ENCODE peak calls at places on chromosomes 4 and X, in seven cellular contexts. E is pancreas, Z is upper lobe of right lung, Q is fibroblast of lung, A is Peyer's patch, N is tibial artery, W is lung. I is an unnamed sample. For H3K36me3, the result is how much of the 10 kb centered on the place peaks cover.

GRCh38 chrX:24498181-24498580 is 33.1 kb downstream of the PDK3 start:
- DNase-seq in E (no peak), Z (no peak), Q (peak), A (no peak), N (peak), W (no peak), I (no peak)

GRCh38 chr4:17091104-17091503 is 192.7 kb upstream of the LDB2 start:
- DNase-seq in E (no peak), Z (no peak), Q (no peak), A (no peak), N (no peak), W (no peak), I (no peak)

GRCh38 chrX:22314211-22314610 is 41.5 kb downstream of the CBLL2 start:
- DNase-seq in E (no peak), Z (no peak), Q (peak), A (no peak), N (no peak), W (no peak), I (no peak)

GRCh38 chr4:185270885-185271284 is 61.5 kb downstream of the SNX25 start:
- DNase-seq in E (no peak), Z (no peak), Q (no peak), A (no peak), N (no peak), W (no peak), I (no peak)

GRCh38 chrX:102067966-102068723 is 57.3 kb upstream of the TCEAL2 start:
- DNase-seq in E (no peak), Z (no peak), Q (peak), A (no peak), N (no peak), W (no peak), I (no peak)

GRCh38 chrX:154125356-154126040 is 18.5 kb upstream of the OPN1LW start:
- DNase-seq in E (no peak), Z (no peak), Q (no peak), A (no peak), N (no peak), W (no peak), I (peak)

GRCh38 chrX:2954541-2954940 is 25.4 kb upstream of the ARSD start:
- DNase-seq in E (no peak), Z (no peak), Q (no peak), A (no peak), N (no peak), W (no peak), I (no peak)

GRCh38 chr4:38857354-38858096 is 908 bp upstream of the TLR6 start:
- DNase-seq in E (no peak), Z (no peak), Q (peak), A (peak), N (peak), W (peak), I (peak)

GRCh38 chrX:69027181-69028005 is 137.9 kb downstream of the PJA1 start:
- DNase-seq in E (no peak), Z (no peak), Q (peak), A (no peak), N (no peak), W (peak), I (no peak)

GRCh38 chr4:114600066-114600552 is 1.5 kb downstream of the UGT8 start:
- DNase-seq in E (no peak), Z (no peak), Q (no peak), A (no peak), N (no peak), W (no peak), I (no peak)

GRCh38 chrX:30733852-30734660 is 80.8 kb downstream of the GK start:
- DNase-seq in E (no peak), Z (no peak), Q (no peak), A (no peak), N (no peak), W (no peak), I (no peak)

GRCh38 chr4:142379277-142380051 is 466.6 kb downstream of the INPP4B start:
- DNase-seq in E (no peak), Z (no peak), Q (peak), A (no peak), N (no peak), W (no peak), I (no peak)

GRCh38 chrX:122567911-122568310 is 616.2 kb upstream of the GRIA3 start:
- DNase-seq in E (no peak), Z (no peak), Q (peak), A (no peak), N (no peak), W (no peak), I (no peak)

GRCh38 chr4:173332963-173333657 is 1.0 kb downstream of the HMGB2 start:
- DNase-seq in E (no peak), Z (no peak), Q (peak), A (no peak), N (no peak), W (no peak), I (no peak)

GRCh38 chrX:152904151-152905080 is 6.5 kb downstream of the ZNF185 start:
- DNase-seq in E (peak), Z (peak), Q (peak), A (peak), N (no peak), W (no peak), I (no peak)

GRCh38 chr4:26424143-26424542 is 66.1 kb downstream of the CCKAR start:
- DNase-seq in E (no peak), Z (no peak), Q (peak), A (no peak), N (no peak), W (no peak), I (no peak)

GRCh38 chrX:79270401-79270800 is 96.7 kb downstream of the ITM2A start:
- DNase-seq in E (no peak), Z (no peak), Q (no peak), A (peak), N (peak), W (no peak), I (peak)

GRCh38 chrX:53223955-53224859 is 800 bp downstream of the KDM5C start:
- DNase-seq in E (no peak), Z (no peak), Q (peak), A (peak), N (no peak), W (no peak), I (no peak)

GRCh38 chr4:170589597-170590191 is 499.9 kb upstream of the AADAT start:
- DNase-seq in E (no peak), Z (no peak), Q (peak), A (no peak), N (no peak), W (no peak), I (no peak)

GRCh38 chrX:94942603-94943002 is 1268.6 kb downstream of the FAM133A start:
- DNase-seq in E (peak), Z (no peak), Q (no peak), A (no peak), N (no peak), W (no peak), I (no peak)

GRCh38 chr4:109846395-109847098 is 1.4 kb upstream of the LRIT3 start:
- DNase-seq in E (no peak), Z (no peak), Q (no peak), A (no peak), N (no peak), W (no peak), I (no peak)

GRCh38 chr4:184851200-184851541 is 25.4 kb upstream of the ACSL1 start:
- DNase-seq in E (no peak), Z (no peak), Q (no peak), A (peak), N (no peak), W (no peak), I (no peak)

GRCh38 chr4:123676550-123677229 is 280.1 kb downstream of the SPRY1 start:
- DNase-seq in E (no peak), Z (no peak), Q (peak), A (no peak), N (no peak), W (no peak), I (no peak)

GRCh38 chr4:1814453-1814852 is 21.4 kb downstream of the FGFR3 start:
- DNase-seq in E (peak), Z (no peak), Q (no peak), A (no peak), N (no peak), W (no peak), I (no peak)

GRCh38 chr4:1815096-1815996 is 22.3 kb downstream of the FGFR3 start:
- DNase-seq in E (peak), Z (no peak), Q (no peak), A (no peak), N (no peak), W (no peak), I (no peak)

GRCh38 chr4:1812720-1813119 is 19.6 kb downstream of the FGFR3 start:
- DNase-seq in E (peak), Z (no peak), Q (no peak), A (no peak), N (no peak), W (no peak), I (no peak)

GRCh38 chr4:1813915-1814314 is 20.8 kb downstream of the FGFR3 start:
- DNase-seq in E (no peak), Z (no peak), Q (no peak), A (no peak), N (no peak), W (no peak), I (no peak)

GRCh38 chr4:1813231-1813630 is 20.1 kb downstream of the FGFR3 start:
- DNase-seq in E (peak), Z (no peak), Q (no peak), A (no peak), N (no peak), W (no peak), I (no peak)
- H3K36me3 ChIP-seq in E (under half), Z (under half), Q (under half), A (under half), N (half or more), W (under half), I (half or more)

DNA sequence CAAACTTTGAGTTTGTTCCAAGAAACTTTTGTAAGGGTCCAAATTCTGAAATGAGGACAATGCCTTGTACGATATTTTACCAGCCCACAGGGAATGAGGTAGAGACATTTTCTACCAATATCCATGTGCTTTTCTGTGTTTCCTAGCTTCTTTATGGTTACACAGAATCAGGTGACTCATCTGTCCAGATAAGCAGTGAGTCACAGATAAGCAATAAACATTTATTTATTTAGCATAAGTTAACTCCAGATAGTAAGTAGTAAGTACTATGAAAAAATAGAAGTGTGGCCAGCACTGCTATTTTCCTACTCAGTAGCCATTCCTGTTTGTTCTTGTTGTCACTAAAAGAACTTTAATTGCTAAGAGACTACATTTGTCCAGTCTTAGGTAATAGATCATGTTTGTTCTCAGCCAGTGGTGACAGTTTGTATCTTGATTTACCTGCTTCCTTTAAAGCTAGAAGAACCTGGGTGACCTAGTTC is 7.4 kb downstream of the AFF1 start:
- DNase-seq in E (no peak), Z (no peak), Q (peak), A (no peak), N (no peak), W (no peak), I (no peak)
- H3K27ac ChIP-seq in E (peak), Z (no peak), Q (no peak), A (no peak), N (no peak), W (no peak), I (no peak)

GRCh38 chr4:143539670-143540023 is 26.1 kb downstream of the SMARCA5 start:
- DNase-seq in E (no peak), Z (no peak), Q (no peak), A (no peak), N (no peak), W (no peak), I (no peak)
- H3K36me3 ChIP-seq in E (under half), Z (half or more), Q (under half), A (under half), N (half or more), W (under half), I (half or more)

GRCh38 chr4:77045490-77045889 is 30.3 kb downstream of the CCNI start:
- DNase-seq in E (no peak), Z (no peak), Q (peak), A (no peak), N (no peak), W (no peak), I (no peak)

GRCh38 chr4:77047037-77047436 is 28.8 kb downstream of the CCNI start:
- DNase-seq in E (no peak), Z (no peak), Q (peak), A (no peak), N (no peak), W (no peak), I (no peak)

GRCh38 chr4:77040856-77041576 is 34.8 kb downstream of the CCNI start:
- DNase-seq in E (no peak), Z (no peak), Q (peak), A (no peak), N (no peak), W (no peak), I (no peak)

GRCh38 chr4:77043507-77044131 is 32.2 kb downstream of the CCNI start:
- DNase-seq in E (no peak), Z (no peak), Q (no peak), A (no peak), N (no peak), W (no peak), I (no peak)

DNA sequence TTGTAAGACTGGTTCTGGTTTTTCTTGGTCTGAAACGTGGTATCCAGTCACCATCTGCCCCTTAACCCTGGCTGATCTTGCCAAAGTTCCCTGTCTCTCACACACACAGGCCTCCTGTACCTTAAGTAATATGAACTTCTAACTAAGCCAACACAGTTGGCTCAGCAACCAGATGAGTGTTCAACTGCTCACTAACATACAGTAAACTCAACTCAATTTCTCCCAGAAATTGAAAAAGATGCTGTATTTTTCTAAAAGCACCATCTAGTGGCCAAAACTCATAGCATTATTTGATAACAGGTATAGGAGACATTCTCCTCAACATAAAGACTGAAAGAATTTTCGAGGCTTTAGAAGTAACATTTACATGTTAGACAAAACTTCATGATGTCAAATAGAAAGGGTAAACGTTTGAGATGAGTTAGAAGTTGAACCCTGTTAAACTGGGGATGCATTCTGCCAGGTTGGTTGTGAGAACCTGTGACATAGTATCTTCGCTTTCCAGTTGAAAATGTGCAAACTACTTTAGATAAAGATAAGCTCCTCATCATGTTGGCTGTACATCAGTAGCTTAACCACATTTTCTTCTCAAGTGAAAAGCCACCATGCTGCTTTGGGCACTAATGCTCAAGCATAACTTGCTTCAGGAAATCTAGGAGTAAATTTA is 31.2 kb downstream of the CCNI start:
- DNase-seq in E (no peak), Z (no peak), Q (peak), A (no peak), N (no peak), W (no peak), I (no peak)
- H3K27ac ChIP-seq in E (no peak), Z (no peak), Q (peak), A (no peak), N (peak), W (no peak), I (no peak)

GRCh38 chr4:128846063-128846462 is 36.6 kb downstream of the JADE1 start:
- DNase-seq in E (no peak), Z (no peak), Q (no peak), A (no peak), N (no peak), W (no peak), I (no peak)
- H3K36me3 ChIP-seq in E (under half), Z (half or more), Q (under half), A (under half), N (half or more), W (under half), I (half or more)

I was measured in left ventricle myocardium inferior.